ENCODE peak calls at places on chromosomes 2 and 18, in six cellular contexts. J is A549, B is K562, P is H9, D is breast epithelium, W is lung. A is an unnamed sample.

GRCh38 chr18:21896732-21897336 is 156.2 kb downstream of the MIB1 start:
- DNase-seq in J (no peak), B (peak; percentile 33), P (peak; percentile 51), D (no peak), W (no peak), A (no peak)

GRCh38 chr18:45780568-45780967 is 44.9 kb upstream of the SIGLEC15 start:
- DNase-seq in J (no peak), B (no peak), P (no peak), D (no peak), W (no peak), A (no peak)

GRCh38 chr18:37253424-37254255 is 312.0 kb downstream of the CELF4 start:
- DNase-seq in J (no peak), B (peak; percentile 76), P (peak; percentile 72), D (no peak), W (no peak), A (no peak)

GRCh38 chr2:1251520-1251919 is 161.7 kb upstream of the TPO start:
- DNase-seq in J (no peak), B (no peak), P (no peak), D (no peak), W (no peak), A (no peak)

GRCh38 chr2:134104754-134105153 is 149.1 kb upstream of the MGAT5 start:
- DNase-seq in J (no peak), B (no peak), P (no peak), D (no peak), W (no peak), A (no peak)

GRCh38 chr2:240688563-240688919 is 3.1 kb upstream of the AQP12A start:
- DNase-seq in J (no peak), B (no peak), P (no peak), D (no peak), W (no peak), A (no peak)

GRCh38 chr18:77065221-77065981 is 67.2 kb downstream of the MBP start:
- DNase-seq in J (peak; percentile 87), B (no peak), P (no peak), D (no peak), W (no peak), A (no peak)

GRCh38 chr18:23406271-23406787 is 46.8 kb upstream of the RIOK3 start:
- DNase-seq in J (peak; percentile 57), B (peak; percentile 39), P (no peak), D (no peak), W (no peak), A (no peak)

GRCh38 chr2:241323777-241324176 is 8.1 kb downstream of the SEPTIN2 start:
- DNase-seq in J (no peak), B (no peak), P (no peak), D (no peak), W (no peak), A (no peak)

GRCh38 chr2:60355849-60356261 is 197.6 kb downstream of the BCL11A start:
- DNase-seq in J (no peak), B (no peak), P (no peak), D (no peak), W (no peak), A (no peak)

GRCh38 chr2:236642584-236643291 is 73.1 kb downstream of the ACKR3 start:
- DNase-seq in J (peak; percentile 71), B (no peak), P (peak; percentile 52), D (peak; percentile 60), W (peak; percentile 73), A (peak; percentile 94)

GRCh38 chr2:55309441-55309840 is 40.4 kb upstream of the MTIF2 start:
- DNase-seq in J (no peak), B (no peak), P (no peak), D (no peak), W (no peak), A (no peak)

GRCh38 chr2:194557993-194558392 is 1099.0 kb upstream of the SLC39A10 start:
- DNase-seq in J (no peak), B (no peak), P (no peak), D (no peak), W (no peak), A (no peak)

GRCh38 chr2:37688771-37689468 is 17.5 kb upstream of the CDC42EP3 start:
- DNase-seq in J (peak; percentile 66), B (no peak), P (no peak), D (no peak), W (no peak), A (no peak)

GRCh38 chr2:38147333-38148121 is 71.6 kb upstream of the CYP1B1 start:
- DNase-seq in J (no peak), B (no peak), P (no peak), D (no peak), W (no peak), A (no peak)

GRCh38 chr2:27212626-27213471 is 781 bp upstream of the SLC5A6 start:
- DNase-seq in J (peak; percentile 19), B (peak; percentile 55), P (no peak), D (no peak), W (no peak), A (peak; percentile 26)

GRCh38 chr2:168802825-168803726 is 639 bp downstream of the NOSTRIN start:
- DNase-seq in J (no peak), B (peak; percentile 73), P (no peak), D (no peak), W (no peak), A (no peak)

GRCh38 chr18:44855681-44856080 is 175.0 kb downstream of the SETBP1 start:
- DNase-seq in J (no peak), B (no peak), P (no peak), D (no peak), W (no peak), A (no peak)

GRCh38 chr18:28048612-28049011 is 128.3 kb downstream of the CDH2 start:
- DNase-seq in J (no peak), B (no peak), P (no peak), D (no peak), W (no peak), A (no peak)

GRCh38 chr2:173990970-173991819 is 26.0 kb upstream of the SP3 start:
- DNase-seq in J (no peak), B (no peak), P (no peak), D (peak; percentile 66), W (peak; percentile 56), A (peak; percentile 78)

GRCh38 chr2:181891966-181892794 is 650 bp downstream of the ITPRID2 start:
- DNase-seq in J (peak; percentile 81), B (peak; percentile 81), P (peak; percentile 74), D (peak; percentile 66), W (peak; percentile 77), A (peak; percentile 24)

GRCh38 chr2:240874715-240875227 is 6.1 kb downstream of the AGXT start:
- DNase-seq in J (no peak), B (no peak), P (no peak), D (no peak), W (no peak), A (no peak)

GRCh38 chr18:73613706-73614340 is 533.8 kb downstream of the FBXO15 start:
- DNase-seq in J (no peak), B (no peak), P (no peak), D (no peak), W (no peak), A (no peak)

GRCh38 chr2:150417278-150417677 is 70.2 kb downstream of the RND3 start:
- DNase-seq in J (no peak), B (no peak), P (no peak), D (no peak), W (no peak), A (no peak)

GRCh38 chr18:45254683-45255082 is 360.6 kb upstream of the SLC14A2 start:
- DNase-seq in J (no peak), B (no peak), P (no peak), D (no peak), W (peak; percentile 45), A (no peak)

GRCh38 chr2:138267161-138267901 is 234.2 kb upstream of the SPOPL start:
- DNase-seq in J (no peak), B (no peak), P (no peak), D (no peak), W (no peak), A (no peak)

GRCh38 chr18:67731853-67732252 is 215.3 kb upstream of the DSEL start:
- DNase-seq in J (no peak), B (no peak), P (no peak), D (no peak), W (no peak), A (no peak)

GRCh38 chr2:27249077-27249890 is 13.6 kb downstream of the SLC30A3 start:
- DNase-seq in J (no peak), B (no peak), P (no peak), D (no peak), W (no peak), A (no peak)

GRCh38 chr2:16626997-16627605 is 38.5 kb downstream of the CYRIA start:
- DNase-seq in J (no peak), B (no peak), P (no peak), D (no peak), W (no peak), A (no peak)
- H3K27ac ChIP-seq in J (no peak overlapping the region), B (no peak overlapping the region), P (no peak overlapping the region), D (peak overlapping the region; percentile 65), W (peak overlapping the region; percentile 71), A (no peak overlapping the region)

DNA sequence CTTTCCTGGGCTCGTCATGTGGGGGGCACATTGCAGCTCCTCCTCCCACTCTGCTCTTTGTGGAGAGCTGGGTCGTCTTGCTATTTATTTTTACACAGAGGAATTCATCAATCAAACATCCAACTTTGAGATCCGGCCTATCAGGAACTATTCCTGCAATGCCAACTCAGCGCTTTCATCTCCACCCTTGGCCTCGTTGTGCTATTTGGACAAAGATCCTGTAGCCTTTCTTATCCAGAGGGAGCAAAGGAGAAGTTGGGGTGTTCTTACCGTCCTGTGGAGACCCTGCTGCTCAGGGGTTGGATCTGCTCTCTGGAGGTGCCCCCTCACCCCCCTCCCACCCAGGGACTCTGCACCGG is 92.1 kb downstream of the ASB1 start:
- DNase-seq in J (no peak), B (no peak), P (no peak), D (no peak), W (no peak), A (no peak)
- H3K9me3 ChIP-seq in J (peaks cover 42% of the 10 kb centered on the region), B (no peaks in the 10 kb centered on the region), P (no peaks in the 10 kb centered on the region), D (peaks cover 23% of the 10 kb centered on the region), W (peaks cover 15% of the 10 kb centered on the region), A (no peaks in the 10 kb centered on the region)

DNA sequence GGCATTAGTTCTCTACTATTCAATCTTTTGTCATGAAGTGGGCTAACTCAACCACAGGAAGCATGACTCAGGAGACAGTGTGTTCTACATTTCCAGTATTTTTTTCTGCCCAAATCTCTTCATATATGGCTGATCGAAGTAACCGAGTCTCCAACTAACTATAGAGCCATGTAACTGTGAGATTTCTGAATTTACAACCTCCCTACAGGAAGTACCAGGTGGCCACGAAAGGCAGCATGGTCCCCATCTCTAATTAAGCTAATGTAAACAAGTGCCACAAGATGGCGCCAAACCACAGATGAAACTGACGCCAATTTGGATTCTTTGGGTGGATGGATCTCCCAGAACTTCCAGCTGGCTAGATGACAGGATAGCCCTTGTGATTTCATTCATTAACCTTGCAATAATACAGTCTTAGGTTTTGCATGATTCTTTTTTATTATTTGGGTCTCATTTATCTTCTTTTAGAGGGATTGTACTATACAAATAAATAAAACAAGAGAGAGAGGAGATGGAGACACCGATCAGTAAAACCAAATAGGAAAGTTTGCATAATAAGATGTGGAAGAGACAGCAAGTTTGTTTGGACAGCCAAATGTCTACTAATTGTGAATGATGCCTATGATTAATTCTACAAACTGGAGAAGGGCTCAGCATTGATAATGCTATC is 18.3 kb upstream of the ARHGAP15 start:
- DNase-seq in J (peak; percentile 66), B (peak; percentile 80), P (peak; percentile 63), D (peak; percentile 55), W (peak; percentile 64), A (peak; percentile 81)
- TF ChIP-seq CTCF in J (peak; percentile 80), B (peak; percentile 65), P (peak; percentile 82), D (peak; percentile 45), W (peak; percentile 59), A (peak; percentile 64)

DNA sequence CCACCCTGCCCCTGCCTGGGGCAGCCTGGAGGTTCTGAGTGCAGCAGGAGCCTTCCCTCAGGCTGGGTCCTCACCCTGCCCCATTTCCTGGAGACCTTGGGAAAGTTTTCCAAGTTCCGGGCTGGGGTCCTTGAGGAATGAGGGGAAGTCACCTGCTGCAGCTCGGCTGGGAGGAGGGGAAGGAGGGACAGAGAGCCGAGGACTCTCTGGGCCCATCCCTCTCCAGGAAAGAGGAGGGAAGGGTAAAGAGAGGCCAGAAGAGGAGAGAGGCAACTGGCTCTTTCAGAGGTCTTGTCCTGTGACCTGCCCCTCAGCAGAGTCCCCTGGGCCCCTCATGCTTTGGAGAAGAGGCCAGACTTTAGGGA is 144.2 kb upstream of the HAAO start:
- DNase-seq in J (no peak), B (no peak), P (no peak), D (no peak), W (no peak), A (no peak)
- H3K27ac ChIP-seq in J (no peak overlapping the region), B (no peak overlapping the region), P (no peak overlapping the region), D (peak overlapping the region; percentile 78), W (peak overlapping the region; percentile 0), A (peak overlapping the region; percentile 51)

A was measured in tibial nerve.